ENCODE peak calls at places on chromosomes 1 and 21, in six cellular contexts. K is K562, E is HepG2, V is SK-N-SH, F is GM12878, A is H1. L is an unnamed sample.

GRCh38 chr1:68024635-68025338 is 25.6 kb downstream of the DIRAS3 start:
- DNase-seq in E (no peak), A (no peak), V (no peak), K (no peak), F (no peak), L (no peak)

GRCh38 chr1:99648107-99648506 is 2.2 kb downstream of the PALMD start:
- DNase-seq in A (no peak), E (peak; percentile 71), K (peak; percentile 77), V (peak; percentile 19), F (no peak), L (peak; percentile 43)

GRCh38 chr1:13662498-13662897 is 37.5 kb upstream of the PRDM2 start:
- DNase-seq in K (no peak), F (no peak), V (no peak), E (no peak), A (no peak), L (no peak)

GRCh38 chr1:65247419-65248359 is 61.7 kb upstream of the DNAJC6 start:
- DNase-seq in V (peak; percentile 20), A (no peak), F (no peak), E (no peak), K (peak; percentile 38), L (no peak)

GRCh38 chr1:110339427-110340206 is 440 bp downstream of the RBM15 start:
- DNase-seq in K (peak; percentile 81), V (peak; percentile 62), E (peak; percentile 53), F (no peak), A (peak; percentile 90), L (peak; percentile 42)

GRCh38 chr1:201614262-201615015 is 75.5 kb downstream of the NAV1 start:
- DNase-seq in E (no peak), F (no peak), K (peak; percentile 67), V (no peak), A (peak; percentile 87), L (peak; percentile 40)

GRCh38 chr1:165144757-165145397 is 211.6 kb downstream of the LMX1A start:
- DNase-seq in A (peak; percentile 80), F (no peak), K (peak; percentile 60), E (peak; percentile 44), V (peak; percentile 38), L (peak; percentile 30)

GRCh38 chr1:19725606-19726005 is 60.9 kb downstream of the HTR6 start:
- DNase-seq in F (no peak), E (no peak), K (no peak), V (no peak), A (no peak), L (no peak)

GRCh38 chr1:27111771-27112573 is 43.0 kb downstream of the SLC9A1 start:
- DNase-seq in V (peak; percentile 63), E (peak; percentile 73), A (no peak), F (no peak), K (peak; percentile 78), L (peak; percentile 63)

GRCh38 chr1:52554756-52555155 is 1.9 kb upstream of the TUT4 start:
- DNase-seq in E (peak; percentile 21), A (no peak), K (no peak), F (no peak), V (no peak), L (no peak)

GRCh38 chr1:111716371-111716770 is 22.8 kb downstream of the INKA2 start:
- DNase-seq in K (no peak), F (no peak), A (no peak), E (no peak), V (no peak), L (no peak)

GRCh38 chr1:170562644-170563338 is 30.8 kb downstream of the GORAB start:
- DNase-seq in E (peak; percentile 22), F (peak; percentile 21), A (no peak), V (peak; percentile 6), K (peak; percentile 40), L (no peak)

GRCh38 chr1:112727716-112728115 is 12.6 kb upstream of the PPM1J start:
- DNase-seq in E (no peak), F (no peak), V (no peak), K (peak; percentile 47), A (no peak), L (no peak)

GRCh38 chr1:100077525-100077924 is 55.2 kb downstream of the SASS6 start:
- DNase-seq in F (peak; percentile 72), E (no peak), V (no peak), A (no peak), K (no peak), L (peak; percentile 13)

GRCh38 chr1:228348708-228349467 is 57.7 kb downstream of the TRIM11 start:
- DNase-seq in F (no peak), A (no peak), K (no peak), E (no peak), V (no peak), L (no peak)

GRCh38 chr21:32741336-32741735 is 13.5 kb upstream of the SYNJ1 start:
- DNase-seq in A (no peak), K (no peak), V (no peak), F (no peak), E (no peak), L (no peak)

GRCh38 chr1:210400043-210400840 is 71.5 kb downstream of the HHAT start:
- DNase-seq in V (peak; percentile 73), F (peak; percentile 74), E (peak; percentile 65), K (peak; percentile 45), A (peak; percentile 78), L (peak; percentile 77)

GRCh38 chr21:14533555-14534400 is 12.3 kb downstream of the SAMSN1 start:
- DNase-seq in K (peak; percentile 43), V (no peak), E (no peak), A (no peak), F (peak; percentile 56), L (no peak)

GRCh38 chr1:183093821-183094287 is 70.6 kb downstream of the LAMC1 start:
- DNase-seq in V (no peak), A (no peak), F (no peak), E (no peak), K (no peak), L (peak; percentile 78)

GRCh38 chr1:158998781-158999161 is 10.9 kb upstream of the IFI16 start:
- DNase-seq in K (peak; percentile 73), E (peak; percentile 40), V (peak; percentile 33), A (no peak), F (peak; percentile 50), L (peak; percentile 41)

GRCh38 chr1:28249013-28249870 is 10.1 kb upstream of the SESN2 start:
- DNase-seq in K (peak; percentile 57), V (peak; percentile 31), A (no peak), E (no peak), F (no peak), L (peak; percentile 26)

GRCh38 chr1:209546390-209547080 is 37.0 kb upstream of the CAMK1G start:
- DNase-seq in K (no peak), V (no peak), E (no peak), F (no peak), A (no peak), L (peak; percentile 29)

GRCh38 chr1:224499204-224499603 is 64.6 kb upstream of the WDR26 start:
- DNase-seq in E (no peak), F (no peak), A (no peak), V (no peak), K (peak; percentile 80), L (no peak)

GRCh38 chr21:34544032-34544496 is 32.1 kb upstream of the KCNE1 start:
- DNase-seq in K (peak; percentile 87), E (peak; percentile 88), V (peak; percentile 72), A (peak; percentile 72), F (no peak), L (no peak)
- TF ChIP-seq JUND in K (no peak), E (no peak), V (no peak), A (no peak), F (no peak), L (no peak)

GRCh38 chr1:115364044-115364775 is 26.2 kb upstream of the NGF start:
- DNase-seq in K (no peak), F (no peak), E (no peak), A (no peak), V (peak; percentile 57), L (no peak)
- TF ChIP-seq JUND in K (no peak), F (no peak), E (no peak), A (no peak), V (no peak), L (no peak)

GRCh38 chr1:230682882-230683610 is 30.9 kb downstream of the AGT start:
- DNase-seq in F (no peak), A (no peak), E (no peak), V (no peak), K (no peak), L (no peak)
- TF ChIP-seq JUND in F (no peak), A (no peak), E (no peak), V (no peak), K (no peak), L (no peak)

DNA sequence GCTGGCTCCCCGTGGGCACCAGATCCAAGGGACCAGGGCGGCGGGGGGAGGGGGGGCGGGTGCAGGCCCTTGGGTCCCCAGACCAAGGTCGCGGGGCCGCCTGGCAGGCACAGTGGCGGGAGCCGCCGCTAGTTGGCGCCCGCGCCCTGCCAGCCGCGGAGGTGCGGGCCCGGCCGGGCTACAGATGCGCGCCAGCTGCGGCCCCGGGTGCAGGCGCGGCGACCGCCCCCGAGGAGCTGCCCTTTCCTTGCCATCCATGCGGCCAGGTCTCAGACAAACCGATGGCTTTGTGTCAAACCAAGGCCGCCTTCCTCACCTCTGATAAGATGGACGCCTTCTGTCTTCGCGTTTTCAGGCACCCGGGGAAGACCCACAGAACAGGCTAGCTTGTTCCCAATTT is 2.2 kb upstream of the RUNX3 start:
- DNase-seq in K (peak; percentile 44), E (no peak), V (peak; percentile 97), F (no peak), A (peak; percentile 89), L (no peak)
- TF ChIP-seq JUND in K (no peak), E (no peak), V (no peak), F (no peak), A (no peak), L (no peak)

GRCh38 chr1:235093013-235093618 is 35.5 kb downstream of the TOMM20 start:
- DNase-seq in E (peak; percentile 50), F (no peak), A (peak; percentile 75), K (peak; percentile 74), V (peak; percentile 51), L (peak; percentile 86)

GRCh38 chr1:235087906-235088305 is 40.7 kb downstream of the TOMM20 start:
- DNase-seq in K (no peak), A (no peak), E (no peak), F (no peak), V (no peak), L (no peak)

GRCh38 chr1:235088440-235088839 is 40.2 kb downstream of the TOMM20 start:
- DNase-seq in K (no peak), F (no peak), A (no peak), E (no peak), V (no peak), L (no peak)

GRCh38 chr1:235088907-235089306 is 39.7 kb downstream of the TOMM20 start:
- DNase-seq in F (no peak), K (no peak), E (no peak), V (no peak), A (no peak), L (no peak)

DNA sequence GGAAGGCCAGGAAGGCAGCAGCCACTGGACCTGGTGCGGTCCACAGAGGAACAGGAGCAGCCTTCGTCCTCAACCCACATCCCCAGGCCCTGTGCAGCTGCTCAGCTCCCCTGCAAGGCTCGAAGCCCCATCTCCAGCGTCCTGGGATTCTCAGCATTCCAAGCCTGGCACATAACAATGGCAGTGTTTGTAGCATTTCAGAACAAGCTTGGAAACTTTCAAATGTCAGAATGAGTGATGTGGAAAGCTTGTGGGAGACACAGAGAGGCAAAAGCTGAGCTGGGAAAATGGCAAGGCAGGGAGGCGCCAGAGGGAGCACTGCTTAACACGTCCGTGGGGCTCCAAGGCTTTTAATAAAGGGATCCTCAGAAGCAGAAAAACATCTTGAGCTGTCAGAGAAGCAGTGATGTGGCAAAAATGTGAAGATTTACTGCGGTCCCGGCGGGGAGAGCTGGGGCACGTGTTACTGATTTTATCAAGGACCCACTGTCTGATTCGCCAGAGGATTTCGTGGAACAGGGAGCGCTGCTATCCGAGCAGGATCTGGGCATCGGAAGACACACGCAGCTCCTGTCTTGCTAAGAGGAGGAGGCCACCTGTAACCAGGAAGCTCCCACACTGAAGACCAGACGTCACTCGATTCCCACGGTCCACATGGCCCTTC is 38.1 kb downstream of the TOMM20 start:
- DNase-seq in E (peak; percentile 82), K (peak; percentile 66), F (no peak), A (no peak), V (no peak), L (no peak)
- TF ChIP-seq JUND in E (no peak), K (peak; percentile 33), F (no peak), A (no peak), V (no peak), L (no peak)

L was measured in T47D.